ENCODE peak calls at places on chromosomes 3 and 15, in five cellular contexts. L is stimulated activated CD4-positive, alpha-beta T cell treated with anti-CD3 and anti-CD28 coated beads, Interleukin-2, amount 100 ng/mL, for 48 hours; Z is effector memory CD4-positive, alpha-beta T cell; C is NAMALWA; T is RPMI8226. B is an unnamed sample.

GRCh38 chr15:25773248-25773647 is 89.9 kb downstream of the ATP10A start:
- DNase-seq in L (no peak), Z (no peak), C (no peak), T (no peak), B (peak; percentile 62)

GRCh38 chr3:193788189-193788946 is 195.4 kb downstream of the OPA1 start:
- DNase-seq in L (peak; percentile 9), Z (no peak), C (peak; percentile 76), T (peak; percentile 66), B (no peak)

GRCh38 chr15:38886315-38887163 is 321.9 kb upstream of the RASGRP1 start:
- DNase-seq in L (no peak), Z (no peak), C (no peak), T (no peak), B (no peak)

GRCh38 chr3:107690522-107691138 is 167.9 kb downstream of the BBX start:
- DNase-seq in L (no peak), Z (no peak), C (peak; percentile 78), T (peak; percentile 68), B (no peak)

GRCh38 chr3:168183774-168184173 is 88.0 kb upstream of the GOLIM4 start:
- DNase-seq in L (no peak), Z (no peak), C (no peak), T (no peak), B (no peak)

GRCh38 chr3:127210654-127210943 is 17.7 kb downstream of the PRR23E start:
- DNase-seq in L (no peak), Z (no peak), C (no peak), T (no peak), B (no peak)

GRCh38 chr15:77019476-77020331 is 24.8 kb downstream of the PSTPIP1 start:
- DNase-seq in L (no peak), Z (no peak), C (no peak), T (no peak), B (no peak)

GRCh38 chr3:101638262-101638745 is 38.6 kb downstream of the ZBTB11 start:
- DNase-seq in L (no peak), Z (no peak), C (peak; percentile 31), T (peak; percentile 8), B (no peak)

GRCh38 chr3:194736277-194736895 is 50.7 kb downstream of the FAM43A start:
- DNase-seq in L (no peak), Z (no peak), C (peak; percentile 84), T (no peak), B (no peak)

GRCh38 chr3:149466192-149466591 is 8.3 kb upstream of the TM4SF4 start:
- DNase-seq in L (no peak), Z (no peak), C (no peak), T (no peak), B (no peak)

GRCh38 chr15:78093242-78094020 is 1.1 kb downstream of the SH2D7 start:
- DNase-seq in L (no peak), Z (no peak), C (no peak), T (no peak), B (no peak)

GRCh38 chr3:81218023-81218422 is 543.4 kb downstream of the GBE1 start:
- DNase-seq in L (no peak), Z (no peak), C (peak; percentile 2), T (no peak), B (no peak)

GRCh38 chr3:52685285-52685704 is 418 bp downstream of the PBRM1 start:
- DNase-seq in L (peak; percentile 76), Z (peak; percentile 81), C (peak; percentile 73), T (peak; percentile 92), B (no peak)

GRCh38 chr3:66592927-66593625 is 92.3 kb upstream of the LRIG1 start:
- DNase-seq in L (no peak), Z (no peak), C (no peak), T (no peak), B (no peak)

GRCh38 chr3:66437341-66437929 is 63.4 kb downstream of the LRIG1 start:
- DNase-seq in L (no peak), Z (no peak), C (no peak), T (no peak), B (no peak)

GRCh38 chr15:100716456-100717085 is 114.2 kb downstream of the ASB7 start:
- DNase-seq in L (no peak), Z (no peak), C (no peak), T (no peak), B (no peak)

GRCh38 chr3:8651418-8652322 is 7.1 kb upstream of the SSUH2 start:
- DNase-seq in L (no peak), Z (no peak), C (no peak), T (no peak), B (no peak)

GRCh38 chr3:71564361-71564760 is 19.2 kb downstream of the FOXP1 start:
- DNase-seq in L (no peak), Z (no peak), C (peak; percentile 75), T (no peak), B (no peak)

GRCh38 chr3:72095521-72095920 is 310.6 kb upstream of the PROK2 start:
- DNase-seq in L (no peak), Z (no peak), C (peak; percentile 67), T (no peak), B (no peak)

GRCh38 chr15:49946681-49947080 is 172.4 kb downstream of the ATP8B4 start:
- DNase-seq in L (no peak), Z (no peak), C (no peak), T (no peak), B (no peak)

GRCh38 chr15:49270541-49271421 is 100.7 kb downstream of the GALK2 start:
- DNase-seq in L (no peak), Z (no peak), C (no peak), T (no peak), B (no peak)

GRCh38 chr15:25789206-25789605 is 73.9 kb downstream of the ATP10A start:
- DNase-seq in L (no peak), Z (no peak), C (no peak), T (no peak), B (no peak)

GRCh38 chr3:47247131-47248064 is 35.2 kb downstream of the KIF9 start:
- DNase-seq in L (no peak), Z (no peak), C (no peak), T (no peak), B (no peak)